ENCODE peak calls at places on chromosomes 6 and 20, in four cellular contexts. U, P, D and N are unnamed samples.

GRCh38 chr20:22070546-22070945 is 365.1 kb downstream of the PAX1 start:
- DNase-seq in U (no peak), D (no peak), P (no peak), N (no peak)

GRCh38 chr6:162149786-162150185 is 577.8 kb downstream of the PRKN start:
- DNase-seq in D (no peak), P (no peak), U (no peak), N (no peak)

GRCh38 chr6:82088978-82089855 is 158.3 kb downstream of the IBTK start:
- DNase-seq in D (no peak), P (no peak), U (no peak), N (no peak)

GRCh38 chr6:83474309-83474708 is 38.0 kb upstream of the PRSS35 start:
- DNase-seq in D (no peak), U (no peak), P (no peak), N (no peak)

GRCh38 chr6:20826378-20826777 is 292.1 kb downstream of the CDKAL1 start:
- DNase-seq in P (no peak), D (no peak), U (no peak), N (no peak)

GRCh38 chr20:21393142-21393541 is 4.2 kb downstream of the NKX2-4 start:
- DNase-seq in U (no peak), P (no peak), D (no peak), N (no peak)

GRCh38 chr6:140806431-140806830 is 1326.3 kb upstream of the GJE1 start:
- DNase-seq in D (no peak), P (no peak), U (no peak), N (no peak)

GRCh38 chr6:44431118-44431725 is 43.7 kb downstream of the CDC5L start:
- DNase-seq in U (peak), P (peak), D (peak), N (peak)

GRCh38 chr20:10219452-10219791 is 792 bp downstream of the SNAP25 start:
- DNase-seq in D (no peak), U (peak), P (peak), N (peak)

GRCh38 chr20:1320902-1321653 is 7.9 kb downstream of the SDCBP2 start:
- DNase-seq in U (no peak), P (no peak), D (no peak), N (no peak)

GRCh38 chr20:21141825-21142224 is 15.9 kb downstream of the KIZ start:
- DNase-seq in U (no peak), P (no peak), D (no peak), N (no peak)

GRCh38 chr6:155066371-155066770 is 71.3 kb downstream of the TIAM2 start:
- DNase-seq in U (no peak), D (no peak), P (no peak), N (no peak)

GRCh38 chr6:138278326-138278725 is 60.0 kb upstream of the PBOV1 start:
- DNase-seq in D (peak), U (peak), P (no peak), N (peak)

GRCh38 chr20:59253779-59254319 is 46.6 kb upstream of the EDN3 start:
- DNase-seq in P (no peak), D (no peak), U (no peak), N (no peak)

GRCh38 chr6:78500299-78501089 is 366.9 kb upstream of the IRAK1BP1 start:
- DNase-seq in D (no peak), U (no peak), P (no peak), N (no peak)

GRCh38 chr6:34515473-34516387 is 40.4 kb downstream of the SPDEF start:
- DNase-seq in U (peak), P (no peak), D (no peak), N (no peak)

GRCh38 chr6:53917464-53917842 is 122.6 kb downstream of the LRRC1 start:
- DNase-seq in D (no peak), U (no peak), P (no peak), N (no peak)

DNA sequence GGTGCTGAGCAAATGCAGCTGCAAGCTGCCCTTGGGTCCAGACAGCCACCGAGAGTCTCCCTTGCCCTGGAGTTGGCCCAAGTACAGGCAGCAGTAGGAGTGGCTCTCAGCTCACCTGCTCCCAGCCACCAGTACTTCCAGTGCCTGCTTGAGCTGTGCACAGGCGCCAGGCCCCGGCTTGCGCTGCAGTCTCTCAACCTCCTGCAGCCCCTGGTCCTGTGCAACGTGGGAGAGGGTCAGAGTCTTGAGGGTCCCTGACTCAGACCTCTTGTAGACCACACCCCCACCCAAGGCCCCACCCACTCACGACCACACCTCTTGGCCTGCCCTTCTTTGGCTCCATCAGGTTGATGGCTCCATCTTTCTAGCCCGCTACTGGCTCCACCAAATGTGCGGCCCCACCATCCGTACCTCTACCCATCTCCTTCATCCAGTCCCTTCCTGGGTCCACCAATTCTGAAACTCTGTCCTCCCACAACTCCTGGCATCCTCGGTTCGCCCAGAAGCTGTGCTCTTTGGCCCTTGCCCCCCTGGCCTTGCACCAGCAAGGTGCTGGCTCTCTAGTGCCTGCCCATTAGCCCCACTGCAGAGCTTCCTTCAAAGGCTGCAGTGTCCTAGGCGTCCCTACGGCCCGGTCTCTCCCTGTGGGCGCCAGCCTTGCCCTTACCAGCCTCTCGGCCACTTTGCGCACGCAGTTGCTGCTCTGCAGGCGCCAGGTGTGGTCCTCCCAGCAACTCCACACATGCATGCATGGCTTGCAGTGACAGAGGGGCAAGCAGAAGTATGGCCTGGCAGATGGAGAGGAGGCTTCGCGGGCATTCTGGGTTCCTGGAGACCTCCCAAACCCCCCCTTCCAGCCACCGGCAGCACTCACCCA is 16.5 kb upstream of the SPAG4 start:
- DNase-seq in U (peak), P (no peak), D (no peak), N (no peak)
- TF ChIP-seq NR3C1 in U (no peak), P (no peak), D (no peak), N (no peak)

DNA sequence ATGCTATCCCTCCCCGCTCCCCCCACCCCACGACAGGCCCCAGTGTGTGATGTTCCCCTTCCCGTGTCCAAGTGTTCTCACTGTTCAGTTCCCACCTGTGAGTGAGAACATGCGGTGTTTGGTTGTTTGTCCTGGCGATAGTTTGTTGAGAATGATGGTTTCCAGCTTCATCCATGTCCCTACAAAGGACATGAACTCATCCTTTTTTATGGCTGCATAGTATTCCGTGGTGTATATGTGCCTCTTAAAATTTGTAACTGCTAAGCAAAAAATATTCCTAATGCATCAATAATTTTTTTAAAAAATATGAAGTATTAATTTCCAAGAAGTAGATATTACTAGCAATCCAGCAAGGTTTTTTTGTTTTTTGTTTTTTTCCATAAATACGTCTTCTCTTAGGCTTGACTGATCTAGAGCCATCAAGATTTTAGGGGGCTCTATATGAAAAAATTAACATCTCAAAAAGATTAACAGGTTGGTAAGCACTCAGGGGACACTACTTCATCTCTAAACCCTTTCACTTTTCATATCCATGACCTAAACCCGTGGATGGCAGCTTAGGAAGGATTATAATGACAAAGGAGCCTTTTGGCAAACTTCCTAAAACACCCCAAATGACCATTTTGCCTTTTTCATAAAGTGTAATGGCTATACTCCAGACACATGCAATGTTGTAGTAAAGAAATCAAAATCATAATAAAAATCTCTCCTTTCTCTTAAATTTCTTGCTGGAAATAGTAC is 14.2 kb downstream of the MAP7 start:
- DNase-seq in D (no peak), U (no peak), P (no peak), N (no peak)
- TF ChIP-seq NR3C1 in D (no peak), U (no peak), P (no peak), N (no peak)

GRCh38 chr20:62409935-62410741 is 3.1 kb upstream of the CABLES2 start:
- DNase-seq in D (peak), U (peak), P (peak), N (peak)
- TF ChIP-seq NR3C1 in D (no peak), U (no peak), P (no peak), N (no peak)

GRCh38 chr6:151285121-151285520 is 45.4 kb downstream of the AKAP12 start:
- DNase-seq in D (no peak), U (no peak), P (no peak), N (no peak)

GRCh38 chr6:151286192-151286591 is 46.4 kb downstream of the AKAP12 start:
- DNase-seq in U (no peak), P (no peak), D (no peak), N (no peak)

GRCh38 chr6:151288711-151289398 is 49.1 kb downstream of the AKAP12 start:
- DNase-seq in D (no peak), U (no peak), P (no peak), N (no peak)

GRCh38 chr6:151284012-151284411 is 44.2 kb downstream of the AKAP12 start:
- DNase-seq in D (no peak), U (no peak), P (no peak), N (no peak)

GRCh38 chr6:151284431-151285060 is 44.8 kb downstream of the AKAP12 start:
- DNase-seq in P (no peak), U (no peak), D (no peak), N (no peak)
- TF ChIP-seq NR3C1 in P (no peak), U (no peak), D (no peak), N (no peak)

GRCh38 chr6:11292291-11292552 is 59.8 kb upstream of the NEDD9 start:
- DNase-seq in D (no peak), P (no peak), U (no peak), N (no peak)

GRCh38 chr6:11284996-11285395 is 52.5 kb upstream of the NEDD9 start:
- DNase-seq in P (no peak), U (no peak), D (no peak), N (no peak)

GRCh38 chr6:11290027-11290426 is 57.6 kb upstream of the NEDD9 start:
- DNase-seq in U (no peak), D (no peak), P (no peak), N (no peak)

GRCh38 chr6:11283629-11284028 is 51.2 kb upstream of the NEDD9 start:
- DNase-seq in P (no peak), U (no peak), D (no peak), N (no peak)

GRCh38 chr6:11288065-11288464 is 55.6 kb upstream of the NEDD9 start:
- DNase-seq in D (no peak), U (no peak), P (no peak), N (no peak)
- TF ChIP-seq NR3C1 in D (no peak), U (no peak), P (no peak), N (no peak)

DNA sequence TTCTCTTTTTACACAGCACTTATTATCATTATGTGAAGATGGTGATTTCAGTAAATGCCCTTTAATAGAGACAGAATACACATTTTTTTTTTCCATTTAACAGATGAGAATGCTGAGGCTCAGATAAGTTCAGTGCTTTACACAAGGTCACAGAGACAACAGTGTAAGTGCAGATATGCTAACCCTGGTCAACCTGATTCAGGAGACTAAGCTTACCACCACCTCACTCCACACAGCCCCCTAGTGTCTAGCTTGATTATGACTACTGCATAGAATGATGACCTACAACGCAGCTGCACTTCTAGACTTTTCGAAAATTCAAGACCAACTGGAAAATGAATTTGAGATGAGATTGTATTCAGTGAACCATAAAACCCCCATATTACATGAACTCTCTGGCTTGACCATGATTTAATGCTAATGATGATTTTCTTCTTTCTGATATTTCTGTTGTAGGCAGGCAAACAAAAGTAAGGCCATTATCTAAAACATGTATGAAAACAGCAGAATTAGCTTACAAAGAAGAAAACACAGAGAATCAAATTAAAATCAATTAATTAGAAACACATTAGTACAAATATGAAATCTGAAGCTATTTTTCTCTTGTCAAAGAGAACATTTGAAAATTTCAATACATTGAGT is 212.1 kb upstream of the PHACTR1 start:
- DNase-seq in P (peak), D (peak), U (peak), N (no peak)
- TF ChIP-seq NR3C1 in P (no peak), D (no peak), U (no peak), N (no peak)